ENCODE peak calls at places on chromosome 1, in ten cellular contexts. One of them, this sample, is unnamed.

GRCh38 chr1:11461738-11462137 is 17.2 kb upstream of the DISP3 start:
- DNase-seq in SK-N-MC: no peak
- DNase-seq in GM23338: no peak
- DNase-seq in left cardiac atrium: no peak
- DNase-seq in H1: no peak
- DNase-seq in fibroblast of gingiva: no peak
- DNase-seq in NB4: no peak
- DNase-seq in EH: no peak
- DNase-seq in bronchial epithelial cell: no peak
- DNase-seq in mesenchymal stem cell: no peak
- DNase-seq in this sample: no peak

GRCh38 chr1:97560714-97561113 is 360.1 kb downstream of the DPYD start:
- DNase-seq in mesenchymal stem cell: no peak
- DNase-seq in SK-N-MC: no peak
- DNase-seq in NB4: no peak
- DNase-seq in fibroblast of gingiva: no peak
- DNase-seq in bronchial epithelial cell: no peak
- DNase-seq in EH: no peak
- DNase-seq in H1: no peak
- DNase-seq in GM23338: no peak
- DNase-seq in left cardiac atrium: no peak
- DNase-seq in this sample: no peak

GRCh38 chr1:11514366-11514765 is 35.4 kb downstream of the DISP3 start:
- DNase-seq in GM23338: no peak
- DNase-seq in H1: no peak
- DNase-seq in SK-N-MC: no peak
- DNase-seq in mesenchymal stem cell: no peak
- DNase-seq in bronchial epithelial cell: no peak
- DNase-seq in NB4: no peak
- DNase-seq in left cardiac atrium: no peak
- DNase-seq in fibroblast of gingiva: no peak
- DNase-seq in EH: no peak
- DNase-seq in this sample: no peak

GRCh38 chr1:41518471-41518870 is 34.0 kb upstream of the EDN2 start:
- DNase-seq in bronchial epithelial cell: no peak
- DNase-seq in NB4: no peak
- DNase-seq in SK-N-MC: no peak
- DNase-seq in fibroblast of gingiva: no peak
- DNase-seq in H1: no peak
- DNase-seq in mesenchymal stem cell: no peak
- DNase-seq in EH: no peak
- DNase-seq in left cardiac atrium: no peak
- DNase-seq in GM23338: no peak
- DNase-seq in this sample: no peak

GRCh38 chr1:111369645-111370044 is 57.9 kb downstream of the OVGP1 start:
- DNase-seq in SK-N-MC: no peak
- DNase-seq in fibroblast of gingiva: no peak
- DNase-seq in left cardiac atrium: no peak
- DNase-seq in bronchial epithelial cell: no peak
- DNase-seq in mesenchymal stem cell: no peak
- DNase-seq in H1: no peak
- DNase-seq in NB4: no peak
- DNase-seq in EH: no peak
- DNase-seq in GM23338: no peak
- DNase-seq in this sample: no peak

GRCh38 chr1:228181635-228182034 is 16.0 kb downstream of the IBA57 start:
- DNase-seq in fibroblast of gingiva: no peak
- DNase-seq in H1: no peak
- DNase-seq in NB4: no peak
- DNase-seq in bronchial epithelial cell: no peak
- DNase-seq in SK-N-MC: no peak
- DNase-seq in EH: no peak
- DNase-seq in GM23338: no peak
- DNase-seq in mesenchymal stem cell: no peak
- DNase-seq in left cardiac atrium: no peak
- DNase-seq in this sample: no peak

GRCh38 chr1:1880617-1881312 is 10.1 kb downstream of the GNB1 start:
- DNase-seq in mesenchymal stem cell: no peak
- DNase-seq in GM23338: no peak
- DNase-seq in EH: no peak
- DNase-seq in bronchial epithelial cell: no peak
- DNase-seq in NB4: no peak
- DNase-seq in SK-N-MC: no peak
- DNase-seq in left cardiac atrium: no peak
- DNase-seq in H1: no peak
- DNase-seq in fibroblast of gingiva: no peak
- DNase-seq in this sample: no peak

GRCh38 chr1:243712890-243713425 is 137.1 kb downstream of the AKT3 start:
- DNase-seq in GM23338: no peak
- DNase-seq in bronchial epithelial cell: no peak
- DNase-seq in H1: no peak
- DNase-seq in NB4: peak; percentile 69
- DNase-seq in mesenchymal stem cell: peak; percentile 24
- DNase-seq in SK-N-MC: no peak
- DNase-seq in fibroblast of gingiva: no peak
- DNase-seq in EH: no peak
- DNase-seq in left cardiac atrium: no peak
- DNase-seq in this sample: no peak

GRCh38 chr1:222754386-222755139 is 17.6 kb downstream of the FAM177B start:
- DNase-seq in bronchial epithelial cell: peak; percentile 92
- DNase-seq in EH: peak; percentile 98
- DNase-seq in H1: no peak
- DNase-seq in mesenchymal stem cell: no peak
- DNase-seq in NB4: no peak
- DNase-seq in fibroblast of gingiva: peak; percentile 99
- DNase-seq in left cardiac atrium: peak; percentile 62
- DNase-seq in GM23338: no peak
- DNase-seq in SK-N-MC: no peak
- DNase-seq in this sample: no peak

GRCh38 chr1:151816964-151817730 is 11.9 kb upstream of the LINGO4 start:
- DNase-seq in GM23338: no peak
- DNase-seq in EH: no peak
- DNase-seq in NB4: peak; percentile 36
- DNase-seq in left cardiac atrium: no peak
- DNase-seq in H1: no peak
- DNase-seq in fibroblast of gingiva: no peak
- DNase-seq in mesenchymal stem cell: no peak
- DNase-seq in bronchial epithelial cell: peak; percentile 47
- DNase-seq in SK-N-MC: no peak
- DNase-seq in this sample: no peak

GRCh38 chr1:37808369-37809319 is 636 bp upstream of the YRDC start:
- DNase-seq in mesenchymal stem cell: peak; percentile 89
- DNase-seq in EH: peak; percentile 83
- DNase-seq in GM23338: peak; percentile 59
- DNase-seq in fibroblast of gingiva: peak; percentile 83
- DNase-seq in left cardiac atrium: peak; percentile 80
- DNase-seq in NB4: peak; percentile 80
- DNase-seq in bronchial epithelial cell: peak; percentile 46
- DNase-seq in SK-N-MC: no peak
- DNase-seq in H1: peak; percentile 84
- DNase-seq in this sample: peak; percentile 65

This sample was measured in H7.